ENCODE peak calls at places on chromosomes 13 and 19, in four cellular contexts. One of them, this sample, is unnamed.
A peak's percentile ranks its signal among the peaks of the same experiment; 100 is the strongest.

GRCh38 chr19:45406165-45406956 is at the start of gene POLR1G:
- DNase-seq in GM12878: peak; percentile 80
- DNase-seq in HepG2: peak; percentile 81
- DNase-seq in H1: no peak
- DNase-seq in this sample: no peak

GRCh38 chr13:110711778-110712070 is 1.8 kb upstream of the ING1 start:
- DNase-seq in H1: no peak
- DNase-seq in GM12878: no peak
- DNase-seq in HepG2: peak; percentile 39
- DNase-seq in this sample: no peak

GRCh38 chr13:113726961-113727411 is 32.0 kb upstream of the TMEM255B start:
- DNase-seq in GM12878: no peak
- DNase-seq in HepG2: no peak
- DNase-seq in H1: no peak
- DNase-seq in this sample: no peak

GRCh38 chr19:41886761-41887710 is 4.1 kb downstream of the ARHGEF1 start:
- DNase-seq in GM12878: no peak
- DNase-seq in HepG2: no peak
- DNase-seq in H1: no peak
- DNase-seq in this sample: no peak

GRCh38 chr13:39051157-39051556 is 12.9 kb downstream of the NHLRC3 start:
- DNase-seq in H1: no peak
- DNase-seq in HepG2: peak; percentile 13
- DNase-seq in GM12878: no peak
- DNase-seq in this sample: no peak

GRCh38 chr13:85659493-85659892 is 139.7 kb downstream of the SLITRK6 start:
- DNase-seq in H1: no peak
- DNase-seq in HepG2: no peak
- DNase-seq in GM12878: no peak
- DNase-seq in this sample: no peak

GRCh38 chr19:14343286-14343685 is 38.0 kb upstream of the ADGRE5 start:
- DNase-seq in H1: no peak
- DNase-seq in HepG2: no peak
- DNase-seq in GM12878: no peak
- DNase-seq in this sample: no peak

GRCh38 chr13:113145911-113146598 is 12.4 kb upstream of the PROZ start:
- DNase-seq in GM12878: no peak
- DNase-seq in H1: no peak
- DNase-seq in HepG2: no peak
- DNase-seq in this sample: no peak

GRCh38 chr13:59873856-59874255 is 289.9 kb downstream of the DIAPH3 start:
- DNase-seq in HepG2: no peak
- DNase-seq in H1: no peak
- DNase-seq in GM12878: no peak
- DNase-seq in this sample: no peak

GRCh38 chr13:44051923-44052322 is 172.2 kb downstream of the LACC1 start:
- DNase-seq in H1: no peak
- DNase-seq in HepG2: no peak
- DNase-seq in GM12878: no peak
- DNase-seq in this sample: no peak

GRCh38 chr19:1871140-1871597 is 7.8 kb upstream of the KLF16 start:
- DNase-seq in GM12878: no peak
- DNase-seq in H1: no peak
- DNase-seq in HepG2: peak; percentile 90
- DNase-seq in this sample: no peak

GRCh38 chr19:1408300-1409203 is 1.2 kb downstream of the DAZAP1 start:
- DNase-seq in HepG2: no peak
- DNase-seq in H1: no peak
- DNase-seq in GM12878: no peak
- DNase-seq in this sample: no peak

GRCh38 chr19:31318790-31319189 is 30.4 kb downstream of the TSHZ3 start:
- DNase-seq in H1: no peak
- DNase-seq in GM12878: no peak
- DNase-seq in HepG2: no peak
- DNase-seq in this sample: no peak

GRCh38 chr19:31317542-31317941 is 31.7 kb downstream of the TSHZ3 start:
- DNase-seq in H1: no peak
- DNase-seq in GM12878: no peak
- DNase-seq in HepG2: no peak
- DNase-seq in this sample: no peak

GRCh38 chr19:31317098-31317497 is 32.1 kb downstream of the TSHZ3 start:
- DNase-seq in HepG2: no peak
- DNase-seq in GM12878: no peak
- DNase-seq in H1: no peak
- DNase-seq in this sample: no peak

GRCh38 chr19:31316201-31316951 is 32.9 kb downstream of the TSHZ3 start:
- DNase-seq in HepG2: no peak
- DNase-seq in GM12878: no peak
- DNase-seq in H1: no peak
- DNase-seq in this sample: peak; percentile 54

DNA sequence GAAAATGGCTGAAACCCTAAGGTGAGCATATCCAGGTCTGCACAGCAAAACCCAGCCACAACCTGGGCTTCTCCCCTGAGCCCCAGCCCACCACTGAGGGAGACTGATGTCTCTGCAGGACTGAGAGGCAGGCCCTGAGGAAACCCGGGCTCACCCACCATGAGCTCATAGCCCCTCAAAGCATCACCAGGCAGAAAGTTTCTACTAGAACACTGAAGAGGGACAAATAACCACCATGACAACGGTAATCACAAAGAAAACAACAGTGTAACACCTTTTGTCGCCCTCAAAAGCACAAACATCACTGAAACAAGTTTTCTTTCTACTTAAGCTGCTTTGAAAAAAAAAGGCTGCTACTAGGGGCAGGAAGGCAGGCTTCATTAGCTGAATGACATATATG is 29.8 kb downstream of the TSHZ3 start:
- DNase-seq in HepG2: no peak
- DNase-seq in GM12878: no peak
- DNase-seq in H1: no peak
- DNase-seq in this sample: no peak
- TF ChIP-seq SUZ12 in HepG2: no peak
- TF ChIP-seq SUZ12 in GM12878: no peak
- TF ChIP-seq SUZ12 in H1: no peak
- TF ChIP-seq SUZ12 in this sample: no peak

GRCh38 chr19:48779636-48780035 is 24.3 kb downstream of the FGF21 start:
- DNase-seq in GM12878: no peak
- DNase-seq in HepG2: no peak
- DNase-seq in H1: no peak
- DNase-seq in this sample: no peak
- TF ChIP-seq ZNF274 in GM12878: no peak
- TF ChIP-seq ZNF274 in HepG2: no peak
- TF ChIP-seq ZNF274 in H1: no peak
- TF ChIP-seq ZNF274 in this sample: no peak

GRCh38 chr13:105703843-105704242 is 831.6 kb downstream of the EFNB2 start:
- DNase-seq in H1: no peak
- DNase-seq in GM12878: no peak
- DNase-seq in HepG2: no peak
- DNase-seq in this sample: no peak
- TF ChIP-seq SUZ12 in H1: no peak
- TF ChIP-seq SUZ12 in GM12878: no peak
- TF ChIP-seq SUZ12 in HepG2: no peak
- TF ChIP-seq SUZ12 in this sample: no peak

GRCh38 chr19:5676105-5676671 is 4.1 kb downstream of the MICOS13 start:
- DNase-seq in HepG2: no peak
- DNase-seq in GM12878: no peak
- DNase-seq in H1: no peak
- DNase-seq in this sample: no peak
- TF ChIP-seq ZNF274 in HepG2: no peak
- TF ChIP-seq ZNF274 in GM12878: no peak
- TF ChIP-seq ZNF274 in H1: no peak
- TF ChIP-seq ZNF274 in this sample: no peak

GRCh38 chr19:46963093-46963734 is 56.4 kb upstream of the NPAS1 start:
- DNase-seq in GM12878: no peak
- DNase-seq in HepG2: no peak
- DNase-seq in H1: no peak
- DNase-seq in this sample: no peak
- TF ChIP-seq SUZ12 in GM12878: no peak
- TF ChIP-seq SUZ12 in HepG2: no peak
- TF ChIP-seq SUZ12 in H1: no peak
- TF ChIP-seq SUZ12 in this sample: no peak

DNA sequence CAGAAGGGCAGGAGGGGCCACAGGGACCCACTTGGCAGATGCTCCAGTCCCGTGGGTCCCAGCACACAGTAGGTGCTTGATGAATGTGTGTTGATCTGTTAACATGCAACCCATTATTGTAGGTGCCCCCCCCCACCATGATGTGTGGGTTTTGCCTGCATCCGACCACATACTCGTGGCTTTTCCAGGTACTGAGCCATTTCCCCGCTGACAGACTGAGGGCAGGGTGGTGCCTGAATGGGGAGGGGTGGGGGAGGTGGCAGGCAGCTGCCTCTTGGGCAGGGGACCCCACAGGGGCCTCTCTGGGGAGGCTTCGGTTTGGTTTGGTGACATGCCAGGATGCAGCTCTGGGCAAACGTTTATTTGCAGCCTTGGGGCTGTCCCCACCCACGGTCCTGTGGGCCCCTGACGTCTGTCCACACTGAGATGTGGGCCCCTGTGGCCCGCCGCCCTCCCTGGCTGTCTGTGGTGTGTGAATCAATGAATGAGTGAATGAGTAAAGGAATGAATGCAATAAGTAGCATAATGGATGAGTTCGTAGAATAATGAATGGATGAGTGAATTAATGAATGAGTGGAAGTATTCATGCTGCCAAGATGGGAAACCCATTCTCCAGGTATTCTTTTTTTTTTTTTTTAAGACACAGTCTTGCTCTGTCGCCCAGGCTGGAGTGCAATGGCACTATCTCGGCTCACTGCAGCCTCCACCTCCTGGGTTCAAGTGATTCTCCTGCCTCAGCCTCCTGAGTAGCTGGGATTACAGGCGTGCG is 9.0 kb upstream of the JUND start:
- DNase-seq in HepG2: no peak
- DNase-seq in H1: no peak
- DNase-seq in GM12878: peak; percentile 79
- DNase-seq in this sample: no peak
- TF ChIP-seq ZNF274 in HepG2: no peak
- TF ChIP-seq ZNF274 in H1: no peak
- TF ChIP-seq ZNF274 in GM12878: no peak
- TF ChIP-seq ZNF274 in this sample: no peak